ENCODE peak calls at places on chromosomes 2 and 18, in eight cellular contexts. P is hippocampal formation; H is RCC 7860; Y is activated naive CD8-positive, alpha-beta T cell treated with anti-CD3 and anti-CD28 coated beads, Interleukin-2, amount 50 U/mL, for 16 hours; X is KG1; Q is HCT116; G is C1 segment of cervical spinal cord; S is NCI-H187. K is an unnamed sample.

GRCh38 chr2:9972621-9973445 is 21.3 kb downstream of the GRHL1 start:
- DNase-seq in P (no peak), H (no peak), Q (no peak), Y (no peak), X (no peak), G (no peak), S (no peak), K (no peak)

GRCh38 chr18:7221424-7222155 is 9.3 kb upstream of the LRRC30 start:
- DNase-seq in H (peak), G (peak), S (peak), X (peak), Y (no peak), Q (peak), P (no peak), K (peak)

GRCh38 chr18:44789704-44790103 is 109.0 kb downstream of the SETBP1 start:
- DNase-seq in Y (no peak), P (no peak), Q (no peak), H (no peak), S (no peak), G (no peak), X (no peak), K (no peak)

GRCh38 chr2:151862688-151863087 is 34.5 kb upstream of the ARL5A start:
- DNase-seq in P (no peak), X (no peak), G (no peak), Q (no peak), H (peak), S (peak), Y (no peak), K (no peak)

GRCh38 chr2:102480796-102481195 is 7.8 kb downstream of the SLC9A4 start:
- DNase-seq in H (no peak), X (no peak), G (no peak), Y (no peak), Q (no peak), P (no peak), S (no peak), K (no peak)

GRCh38 chr2:219636144-219636915 is 8.9 kb downstream of the SLC4A3 start:
- DNase-seq in Q (no peak), G (no peak), X (no peak), P (no peak), H (no peak), S (no peak), Y (no peak), K (no peak)

GRCh38 chr2:75334076-75334475 is 134.8 kb upstream of the TACR1 start:
- DNase-seq in S (no peak), G (no peak), Y (no peak), P (no peak), Q (no peak), X (no peak), H (no peak), K (no peak)

GRCh38 chr2:101241158-101241557 is 11.5 kb upstream of the CNOT11 start:
- DNase-seq in Y (no peak), S (no peak), G (no peak), P (no peak), X (no peak), Q (no peak), H (no peak), K (no peak)

GRCh38 chr18:75364512-75364911 is 63.0 kb downstream of the SMIM21 start:
- DNase-seq in Y (no peak), X (no peak), H (no peak), G (no peak), S (no peak), P (no peak), Q (no peak), K (no peak)

GRCh38 chr2:47653909-47654789 is 128.8 kb upstream of the MSH6 start:
- DNase-seq in X (no peak), S (peak), P (peak), H (no peak), G (no peak), Y (no peak), Q (no peak), K (peak)

GRCh38 chr2:177559638-177560037 is 167.1 kb downstream of the AGPS start:
- DNase-seq in P (no peak), S (no peak), Q (no peak), G (no peak), Y (no peak), X (no peak), H (no peak), K (no peak)

GRCh38 chr2:129709030-129709955 is 270.2 kb upstream of the RAB6C start:
- DNase-seq in Q (no peak), X (no peak), P (no peak), G (no peak), S (no peak), H (no peak), Y (no peak), K (no peak)

GRCh38 chr2:139529045-139529444 is 748.9 kb upstream of the NXPH2 start:
- DNase-seq in X (no peak), P (no peak), G (no peak), S (no peak), Y (no peak), Q (no peak), H (no peak), K (peak)

GRCh38 chr2:23380562-23381065 is 4.4 kb upstream of the KLHL29 start:
- DNase-seq in Q (no peak), S (no peak), Y (peak), H (peak), X (no peak), G (no peak), P (no peak), K (no peak)

GRCh38 chr2:31318360-31319336 is 84.7 kb downstream of the EHD3 start:
- DNase-seq in G (no peak), X (peak), H (peak), S (no peak), Y (no peak), Q (no peak), P (no peak), K (peak)

GRCh38 chr2:167681234-167681633 is 566.2 kb downstream of the STK39 start:
- DNase-seq in P (no peak), X (no peak), H (no peak), G (no peak), S (no peak), Y (no peak), Q (no peak), K (no peak)

GRCh38 chr2:53907582-53907981 is 47.8 kb upstream of the GPR75 start:
- DNase-seq in P (no peak), X (no peak), Y (no peak), S (no peak), Q (no peak), G (no peak), H (no peak), K (no peak)

GRCh38 chr2:236785611-236786057 is 216.0 kb downstream of the ACKR3 start:
- DNase-seq in G (no peak), S (no peak), Y (no peak), P (no peak), X (no peak), Q (no peak), H (no peak), K (no peak)

K was measured in transverse colon.